ENCODE peak calls at places on chromosomes 12 and 14, in four cellular contexts. One of them, this sample, is unnamed.

GRCh38 chr12:5742264-5742663 is 202.8 kb downstream of the ANO2 start:
- DNase-seq in GM23338: no peak
- DNase-seq in SK-N-SH: no peak
- DNase-seq in A549: no peak
- DNase-seq in this sample: no peak

GRCh38 chr12:27279836-27280235 is 35.8 kb downstream of the STK38L start:
- DNase-seq in GM23338: no peak
- DNase-seq in SK-N-SH: no peak
- DNase-seq in A549: no peak
- DNase-seq in this sample: peak; percentile 14

GRCh38 chr12:61452076-61452475 is 808.1 kb upstream of the USP15 start:
- DNase-seq in GM23338: no peak
- DNase-seq in SK-N-SH: no peak
- DNase-seq in A549: no peak
- DNase-seq in this sample: no peak

GRCh38 chr12:38152816-38153736 is 163.5 kb upstream of the ALG10B start:
- DNase-seq in GM23338: no peak
- DNase-seq in SK-N-SH: no peak
- DNase-seq in A549: no peak
- DNase-seq in this sample: no peak

GRCh38 chr12:29921307-29921706 is 137.6 kb upstream of the TMTC1 start:
- DNase-seq in GM23338: no peak
- DNase-seq in SK-N-SH: no peak
- DNase-seq in A549: no peak
- DNase-seq in this sample: no peak

GRCh38 chr12:104708891-104709290 is 249.2 kb downstream of the SLC41A2 start:
- DNase-seq in GM23338: peak; percentile 70
- DNase-seq in SK-N-SH: no peak
- DNase-seq in A549: no peak
- DNase-seq in this sample: no peak

GRCh38 chr12:128842579-128842978 is 10.7 kb upstream of the GLT1D1 start:
- DNase-seq in GM23338: no peak
- DNase-seq in SK-N-SH: no peak
- DNase-seq in A549: no peak
- DNase-seq in this sample: no peak

GRCh38 chr12:43501705-43502104 is 50.3 kb downstream of the ADAMTS20 start:
- DNase-seq in GM23338: peak; percentile 57
- DNase-seq in SK-N-SH: peak; percentile 56
- DNase-seq in A549: peak; percentile 4
- DNase-seq in this sample: no peak

GRCh38 chr12:111942557-111942956 is 70.4 kb downstream of the TMEM116 start:
- DNase-seq in GM23338: no peak
- DNase-seq in SK-N-SH: no peak
- DNase-seq in A549: no peak
- DNase-seq in this sample: peak; percentile 28

GRCh38 chr14:23639891-23640523 is 3.8 kb downstream of the DHRS2 start:
- DNase-seq in GM23338: no peak
- DNase-seq in SK-N-SH: no peak
- DNase-seq in A549: no peak
- DNase-seq in this sample: no peak

GRCh38 chr12:132711169-132711843 is 664 bp downstream of the PGAM5 start:
- DNase-seq in GM23338: peak; percentile 66
- DNase-seq in SK-N-SH: peak; percentile 79
- DNase-seq in A549: no peak
- DNase-seq in this sample: no peak

GRCh38 chr14:78737606-78738005 is 567.4 kb downstream of the NRXN3 start:
- DNase-seq in GM23338: no peak
- DNase-seq in SK-N-SH: no peak
- DNase-seq in A549: no peak
- DNase-seq in this sample: no peak

GRCh38 chr12:17361224-17361623 is 728.8 kb downstream of the RERGL start:
- DNase-seq in GM23338: no peak
- DNase-seq in SK-N-SH: no peak
- DNase-seq in A549: no peak
- DNase-seq in this sample: no peak

GRCh38 chr12:40439771-40440492 is 215.1 kb downstream of the LRRK2 start:
- DNase-seq in GM23338: no peak
- DNase-seq in SK-N-SH: no peak
- DNase-seq in A549: no peak
- DNase-seq in this sample: no peak

GRCh38 chr14:60106341-60106740 is 14.6 kb downstream of the PCNX4 start:
- DNase-seq in GM23338: no peak
- DNase-seq in SK-N-SH: no peak
- DNase-seq in A549: no peak
- DNase-seq in this sample: no peak

GRCh38 chr14:91284146-91284790 is 39.8 kb upstream of the GPR68 start:
- DNase-seq in GM23338: no peak
- DNase-seq in SK-N-SH: peak; percentile 76
- DNase-seq in A549: no peak
- DNase-seq in this sample: no peak

GRCh38 chr14:58784946-58785345 is 147.2 kb downstream of the DACT1 start:
- DNase-seq in GM23338: no peak
- DNase-seq in SK-N-SH: no peak
- DNase-seq in A549: no peak
- DNase-seq in this sample: no peak

GRCh38 chr12:62426095-62426488 is 40.5 kb upstream of the MON2 start:
- DNase-seq in GM23338: no peak
- DNase-seq in SK-N-SH: no peak
- DNase-seq in A549: no peak
- DNase-seq in this sample: no peak

GRCh38 chr14:50001146-50001998 is 108.5 kb downstream of the ARF6 start:
- DNase-seq in GM23338: peak; percentile 45
- DNase-seq in SK-N-SH: no peak
- DNase-seq in A549: peak; percentile 65
- DNase-seq in this sample: no peak

GRCh38 chr12:30755395-30755762 is 628 bp upstream of the CAPRIN2 start:
- DNase-seq in GM23338: no peak
- DNase-seq in SK-N-SH: no peak
- DNase-seq in A549: no peak
- DNase-seq in this sample: no peak

GRCh38 chr14:79407572-79407971 is 803.7 kb downstream of the DIO2 start:
- DNase-seq in GM23338: no peak
- DNase-seq in SK-N-SH: no peak
- DNase-seq in A549: no peak
- DNase-seq in this sample: no peak

GRCh38 chr14:61332658-61333029 is 11.3 kb downstream of the PRKCH start:
- DNase-seq in GM23338: no peak
- DNase-seq in SK-N-SH: no peak
- DNase-seq in A549: no peak
- DNase-seq in this sample: no peak

GRCh38 chr14:39267592-39268112 is 33.9 kb downstream of the MIA2 start:
- DNase-seq in GM23338: peak; percentile 55
- DNase-seq in SK-N-SH: no peak
- DNase-seq in A549: no peak
- DNase-seq in this sample: no peak

GRCh38 chr12:74148849-74149248 is 388.8 kb upstream of the ATXN7L3B start:
- DNase-seq in GM23338: no peak
- DNase-seq in SK-N-SH: no peak
- DNase-seq in A549: no peak
- DNase-seq in this sample: no peak

GRCh38 chr12:76890407-76891143 is 11.8 kb upstream of the CSRP2 start:
- DNase-seq in GM23338: no peak
- DNase-seq in SK-N-SH: no peak
- DNase-seq in A549: no peak
- DNase-seq in this sample: no peak

GRCh38 chr12:64036414-64036813 is 185.7 kb downstream of the KICS2 start:
- DNase-seq in GM23338: no peak
- DNase-seq in SK-N-SH: no peak
- DNase-seq in A549: no peak
- DNase-seq in this sample: no peak

GRCh38 chr12:9762369-9762768 is 1.7 kb upstream of the CD69 start:
- DNase-seq in GM23338: no peak
- DNase-seq in SK-N-SH: no peak
- DNase-seq in A549: no peak
- DNase-seq in this sample: no peak

GRCh38 chr14:68965261-68965761 is 13.8 kb downstream of the ACTN1 start:
- DNase-seq in GM23338: no peak
- DNase-seq in SK-N-SH: no peak
- DNase-seq in A549: no peak
- DNase-seq in this sample: no peak

GRCh38 chr14:24377660-24378059 is 9.7 kb downstream of the NFATC4 start:
- DNase-seq in GM23338: peak; percentile 25
- DNase-seq in SK-N-SH: no peak
- DNase-seq in A549: no peak
- DNase-seq in this sample: no peak

GRCh38 chr14:24307575-24308341 is at the start of gene CIDEB:
- DNase-seq in GM23338: peak; percentile 76
- DNase-seq in SK-N-SH: peak; percentile 87
- DNase-seq in A549: peak; percentile 77
- DNase-seq in this sample: no peak

DNA sequence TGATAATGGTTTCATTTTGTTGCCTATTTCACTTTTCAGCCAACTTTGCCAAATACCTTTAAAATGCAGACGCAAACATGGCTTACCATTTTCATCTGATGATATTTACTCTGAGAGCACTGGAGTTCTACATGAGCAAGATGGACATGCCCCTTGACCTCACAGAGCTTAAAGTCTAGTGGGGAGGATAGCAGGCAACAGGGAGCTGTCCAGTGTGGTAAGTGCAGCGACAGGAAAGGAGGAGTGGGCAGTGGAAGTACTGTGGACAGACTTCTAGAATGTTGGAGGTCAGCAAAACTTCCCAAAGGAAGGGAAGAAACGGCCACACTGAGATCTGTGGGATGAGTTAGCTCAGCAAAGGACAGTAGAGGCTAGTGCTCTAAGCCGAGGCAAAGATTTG is 25.3 kb downstream of the LRIG3 start:
- DNase-seq in GM23338: no peak
- DNase-seq in SK-N-SH: no peak
- DNase-seq in A549: no peak
- DNase-seq in this sample: no peak
- TF ChIP-seq REST in GM23338: peak; percentile 13
- TF ChIP-seq REST in SK-N-SH: peak; percentile 76
- TF ChIP-seq REST in A549: no peak
- TF ChIP-seq REST in this sample: no peak

GRCh38 chr12:75549989-75550388 is 38.6 kb upstream of the KRR1 start:
- DNase-seq in GM23338: no peak
- DNase-seq in SK-N-SH: no peak
- DNase-seq in A549: no peak
- DNase-seq in this sample: no peak

GRCh38 chr12:75550906-75551305 is 39.5 kb upstream of the KRR1 start:
- DNase-seq in GM23338: no peak
- DNase-seq in SK-N-SH: no peak
- DNase-seq in A549: no peak
- DNase-seq in this sample: no peak

GRCh38 chr12:75551477-75551876 is 40.1 kb upstream of the KRR1 start:
- DNase-seq in GM23338: no peak
- DNase-seq in SK-N-SH: no peak
- DNase-seq in A549: no peak
- DNase-seq in this sample: no peak

GRCh38 chr12:75550401-75550851 is 39.0 kb upstream of the KRR1 start:
- DNase-seq in GM23338: no peak
- DNase-seq in SK-N-SH: no peak
- DNase-seq in A549: no peak
- DNase-seq in this sample: no peak

GRCh38 chr12:75548879-75549278 is 37.5 kb upstream of the KRR1 start:
- DNase-seq in GM23338: peak; percentile 42
- DNase-seq in SK-N-SH: no peak
- DNase-seq in A549: no peak
- DNase-seq in this sample: no peak
- TF ChIP-seq REST in GM23338: no peak
- TF ChIP-seq REST in SK-N-SH: no peak
- TF ChIP-seq REST in A549: no peak
- TF ChIP-seq REST in this sample: no peak

GRCh38 chr14:93206793-93207467 is at the start of the genes GON7 and UBR7:
- DNase-seq in GM23338: peak; percentile 99
- DNase-seq in SK-N-SH: peak; percentile 96
- DNase-seq in A549: peak; percentile 90
- DNase-seq in this sample: peak; percentile 99
- TF ChIP-seq REST in GM23338: no peak
- TF ChIP-seq REST in SK-N-SH: no peak
- TF ChIP-seq REST in A549: no peak
- TF ChIP-seq REST in this sample: peak; percentile 37

GRCh38 chr12:2323538-2324261 is 270.9 kb downstream of the CACNA1C start:
- DNase-seq in GM23338: no peak
- DNase-seq in SK-N-SH: no peak
- DNase-seq in A549: no peak
- DNase-seq in this sample: no peak
- TF ChIP-seq REST in GM23338: no peak
- TF ChIP-seq REST in SK-N-SH: no peak
- TF ChIP-seq REST in A549: no peak
- TF ChIP-seq REST in this sample: no peak

DNA sequence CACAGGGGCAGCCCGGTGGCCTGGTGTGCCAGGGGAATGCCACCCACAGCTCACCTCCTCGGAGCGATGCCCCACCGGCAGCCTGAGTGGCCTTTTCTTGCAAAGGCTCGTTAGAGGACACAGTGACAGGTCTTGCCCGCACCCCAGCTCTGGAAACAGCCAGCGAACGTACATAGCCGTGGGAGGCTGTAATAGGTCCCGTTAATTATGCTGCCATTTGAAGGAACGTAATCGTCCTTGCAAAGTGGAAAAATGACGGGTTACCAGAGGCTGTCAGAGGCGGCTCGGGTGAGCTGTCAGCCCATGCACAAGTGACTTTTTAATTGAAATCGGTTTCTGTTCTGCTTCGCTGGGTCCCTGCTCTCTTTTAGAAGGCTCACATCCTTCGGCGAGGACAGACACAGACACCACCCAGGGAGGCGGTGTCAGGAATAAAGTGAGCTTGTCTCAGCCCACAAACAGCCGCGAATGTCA is 77.3 kb upstream of the RFLNA start:
- DNase-seq in GM23338: peak; percentile 28
- DNase-seq in SK-N-SH: peak; percentile 31
- DNase-seq in A549: no peak
- DNase-seq in this sample: no peak
- TF ChIP-seq REST in GM23338: no peak
- TF ChIP-seq REST in SK-N-SH: no peak
- TF ChIP-seq REST in A549: no peak
- TF ChIP-seq REST in this sample: no peak

DNA sequence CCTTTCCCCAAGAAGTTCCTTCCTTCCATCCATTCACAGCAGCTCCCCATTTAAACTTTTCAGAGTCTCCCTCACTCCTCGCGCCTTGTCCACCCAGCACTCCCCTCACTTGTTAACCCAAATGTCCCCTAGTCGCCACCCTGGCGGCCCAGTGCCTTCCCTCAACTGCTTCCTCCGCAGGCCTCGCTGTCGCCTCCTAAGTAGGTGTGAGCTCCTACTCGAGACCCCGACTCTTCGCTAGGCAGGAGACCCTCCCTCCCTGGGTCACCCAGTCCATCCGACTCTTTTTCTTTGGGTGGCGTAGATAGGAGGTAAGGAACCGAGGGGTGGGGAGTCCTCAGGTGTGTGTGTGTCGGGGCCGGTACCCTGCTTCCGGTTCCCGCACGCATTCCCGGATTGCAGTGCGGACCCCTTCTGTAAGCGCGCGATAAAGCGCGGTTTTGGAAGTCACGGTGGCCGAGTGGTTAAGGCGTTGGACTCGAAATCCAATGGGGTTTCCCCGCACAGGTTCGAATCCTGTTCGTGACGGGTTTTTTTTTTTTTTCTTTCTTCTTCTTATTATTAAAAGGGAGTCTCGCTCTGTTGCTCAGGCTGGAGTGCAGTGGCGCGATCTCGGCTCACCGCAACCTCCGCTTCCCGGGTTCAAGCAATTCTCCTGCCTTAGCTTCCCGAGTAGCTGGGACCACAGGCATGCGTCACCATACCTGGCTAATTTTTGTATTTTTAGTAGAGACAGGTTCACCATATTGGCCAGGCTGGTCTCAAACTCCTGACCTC is 823 bp upstream of the SMARCC2 start:
- DNase-seq in GM23338: peak; percentile 92
- DNase-seq in SK-N-SH: peak; percentile 77
- DNase-seq in A549: peak; percentile 71
- DNase-seq in this sample: peak; percentile 75
- TF ChIP-seq REST in GM23338: no peak
- TF ChIP-seq REST in SK-N-SH: peak; percentile 8
- TF ChIP-seq REST in A549: no peak
- TF ChIP-seq REST in this sample: no peak

This sample was measured in HL-60.